ENCODE peak calls at places on chromosomes 11 and 22, in four cellular contexts. One of them, this sample, is unnamed.

GRCh38 chr11:128965485-128965884 is 22.8 kb upstream of the TP53AIP1 start:
- DNase-seq in brain microvascular endothelial cell: no peak
- DNase-seq in HL-60: no peak
- DNase-seq in GM23338: no peak
- DNase-seq in this sample: peak

GRCh38 chr11:132301900-132302299 is 931.5 kb downstream of the NTM start:
- DNase-seq in brain microvascular endothelial cell: no peak
- DNase-seq in GM23338: no peak
- DNase-seq in HL-60: no peak
- DNase-seq in this sample: no peak

GRCh38 chr11:70954471-70954870 is 297.9 kb downstream of the SHANK2 start:
- DNase-seq in brain microvascular endothelial cell: no peak
- DNase-seq in GM23338: no peak
- DNase-seq in HL-60: no peak
- DNase-seq in this sample: no peak

GRCh38 chr11:111731839-111732238 is 34.4 kb downstream of the PPP2R1B start:
- DNase-seq in GM23338: no peak
- DNase-seq in brain microvascular endothelial cell: no peak
- DNase-seq in HL-60: no peak
- DNase-seq in this sample: no peak

GRCh38 chr11:57357827-57358226 is 19.7 kb downstream of the P2RX3 start:
- DNase-seq in HL-60: no peak
- DNase-seq in GM23338: no peak
- DNase-seq in brain microvascular endothelial cell: no peak
- DNase-seq in this sample: no peak

GRCh38 chr11:66336234-66337102 is at the start of gene RIN1:
- DNase-seq in brain microvascular endothelial cell: peak
- DNase-seq in HL-60: peak
- DNase-seq in GM23338: peak
- DNase-seq in this sample: peak

GRCh38 chr11:10042699-10043098 is 251.3 kb downstream of the SBF2 start:
- DNase-seq in brain microvascular endothelial cell: no peak
- DNase-seq in GM23338: no peak
- DNase-seq in HL-60: no peak
- DNase-seq in this sample: no peak

GRCh38 chr22:50576070-50576469 is 2.2 kb downstream of the CPT1B start:
- DNase-seq in brain microvascular endothelial cell: peak
- DNase-seq in HL-60: no peak
- DNase-seq in GM23338: peak
- DNase-seq in this sample: no peak

GRCh38 chr11:86761978-86762377 is 38.4 kb upstream of the PRSS23 start:
- DNase-seq in GM23338: no peak
- DNase-seq in HL-60: no peak
- DNase-seq in brain microvascular endothelial cell: peak
- DNase-seq in this sample: no peak

GRCh38 chr22:19533049-19533626 is 8.9 kb upstream of the CLDN5 start:
- DNase-seq in brain microvascular endothelial cell: no peak
- DNase-seq in GM23338: no peak
- DNase-seq in HL-60: no peak
- DNase-seq in this sample: no peak

GRCh38 chr11:74470526-74470925 is 3.2 kb upstream of the KCNE3 start:
- DNase-seq in brain microvascular endothelial cell: no peak
- DNase-seq in GM23338: no peak
- DNase-seq in HL-60: no peak
- DNase-seq in this sample: no peak

GRCh38 chr22:22942511-22943329 is 55.1 kb downstream of the IGLL5 start:
- DNase-seq in brain microvascular endothelial cell: peak
- DNase-seq in HL-60: peak
- DNase-seq in GM23338: peak
- DNase-seq in this sample: peak

GRCh38 chr11:70854201-70854600 is 398.2 kb downstream of the SHANK2 start:
- DNase-seq in GM23338: no peak
- DNase-seq in brain microvascular endothelial cell: no peak
- DNase-seq in HL-60: no peak
- DNase-seq in this sample: no peak

GRCh38 chr11:67456068-67456705 is 1.0 kb downstream of the CABP4 start:
- DNase-seq in brain microvascular endothelial cell: no peak
- DNase-seq in GM23338: no peak
- DNase-seq in HL-60: no peak
- DNase-seq in this sample: no peak

GRCh38 chr22:23065495-23066122 is 4.7 kb upstream of the GNAZ start:
- DNase-seq in brain microvascular endothelial cell: no peak
- DNase-seq in HL-60: no peak
- DNase-seq in GM23338: no peak
- DNase-seq in this sample: no peak

GRCh38 chr11:131223198-131223975 is 147.0 kb upstream of the NTM start:
- DNase-seq in GM23338: peak
- DNase-seq in brain microvascular endothelial cell: no peak
- DNase-seq in HL-60: no peak
- DNase-seq in this sample: no peak

GRCh38 chr11:126332221-126332711 is 23.2 kb upstream of the ST3GAL4 start:
- DNase-seq in HL-60: no peak
- DNase-seq in brain microvascular endothelial cell: peak
- DNase-seq in GM23338: no peak
- DNase-seq in this sample: no peak

GRCh38 chr22:20864186-20864908 is 5.5 kb downstream of the SNAP29 start:
- DNase-seq in HL-60: peak
- DNase-seq in GM23338: no peak
- DNase-seq in brain microvascular endothelial cell: no peak
- DNase-seq in this sample: no peak

GRCh38 chr11:66476841-66477251 is 3.4 kb upstream of the DPP3 start:
- DNase-seq in GM23338: peak
- DNase-seq in HL-60: no peak
- DNase-seq in brain microvascular endothelial cell: no peak
- DNase-seq in this sample: no peak

GRCh38 chr22:38725900-38726655 is 20.3 kb downstream of the GTPBP1 start:
- DNase-seq in GM23338: no peak
- DNase-seq in HL-60: no peak
- DNase-seq in brain microvascular endothelial cell: no peak
- DNase-seq in this sample: no peak

GRCh38 chr11:86126862-86127261 is 58.0 kb upstream of the PICALM start:
- DNase-seq in brain microvascular endothelial cell: no peak
- DNase-seq in HL-60: no peak
- DNase-seq in GM23338: no peak
- DNase-seq in this sample: no peak

GRCh38 chr22:18110194-18110943 is at the start of gene TUBA8:
- DNase-seq in GM23338: peak
- DNase-seq in HL-60: no peak
- DNase-seq in brain microvascular endothelial cell: peak
- DNase-seq in this sample: peak

GRCh38 chr22:43481528-43482309 is 69.9 kb downstream of the MPPED1 start:
- DNase-seq in GM23338: peak
- DNase-seq in HL-60: peak
- DNase-seq in brain microvascular endothelial cell: no peak
- DNase-seq in this sample: peak
- TF ChIP-seq CTCF in GM23338: peak
- TF ChIP-seq CTCF in HL-60: peak
- TF ChIP-seq CTCF in brain microvascular endothelial cell: no peak
- TF ChIP-seq CTCF in this sample: peak

DNA sequence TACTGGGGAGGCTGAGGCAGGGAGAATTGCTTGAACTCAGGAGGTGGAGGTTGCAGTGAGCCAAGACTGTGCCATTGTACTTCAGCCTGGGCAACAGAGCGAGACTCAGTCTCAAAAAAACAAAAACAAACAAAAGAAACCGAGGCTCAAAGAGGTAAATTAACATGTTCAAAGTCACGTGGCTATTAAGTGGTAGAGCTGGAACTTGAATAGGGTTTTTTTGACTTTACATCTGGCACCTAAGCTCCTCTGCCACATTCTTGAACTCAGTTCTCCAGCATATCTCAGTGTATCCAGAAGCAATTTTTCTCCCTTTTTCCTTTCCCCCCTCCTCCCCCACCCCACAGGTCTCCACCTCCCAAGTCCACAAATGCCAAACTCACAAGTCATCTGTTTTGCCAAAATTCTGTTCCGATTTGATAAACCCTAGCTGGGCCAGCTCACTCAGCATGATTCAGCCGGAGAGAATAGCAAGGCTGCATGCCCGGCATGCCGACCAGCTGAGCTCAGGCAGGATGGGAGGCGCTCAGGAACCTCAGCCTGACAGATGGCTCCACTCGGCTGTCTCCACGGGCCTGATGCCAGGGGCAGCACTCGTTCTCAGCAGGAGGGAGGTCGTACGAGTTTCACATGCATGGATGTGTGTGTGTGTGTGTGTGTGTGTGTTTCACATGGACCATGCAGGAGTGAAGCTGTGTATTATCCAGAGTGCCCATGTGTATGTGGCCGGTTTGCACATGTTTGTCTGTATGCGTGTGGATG is 63.2 kb upstream of the RRAS2 start:
- DNase-seq in brain microvascular endothelial cell: peak
- DNase-seq in GM23338: peak
- DNase-seq in HL-60: no peak
- DNase-seq in this sample: no peak
- TF ChIP-seq CTCF in brain microvascular endothelial cell: no peak
- TF ChIP-seq CTCF in GM23338: no peak
- TF ChIP-seq CTCF in HL-60: no peak
- TF ChIP-seq CTCF in this sample: no peak

GRCh38 chr11:32962016-32962415 is 53.7 kb upstream of the DEPDC7 start:
- DNase-seq in brain microvascular endothelial cell: peak
- DNase-seq in HL-60: no peak
- DNase-seq in GM23338: no peak
- DNase-seq in this sample: no peak

GRCh38 chr11:32963721-32964120 is 52.0 kb upstream of the DEPDC7 start:
- DNase-seq in GM23338: no peak
- DNase-seq in HL-60: no peak
- DNase-seq in brain microvascular endothelial cell: no peak
- DNase-seq in this sample: no peak

DNA sequence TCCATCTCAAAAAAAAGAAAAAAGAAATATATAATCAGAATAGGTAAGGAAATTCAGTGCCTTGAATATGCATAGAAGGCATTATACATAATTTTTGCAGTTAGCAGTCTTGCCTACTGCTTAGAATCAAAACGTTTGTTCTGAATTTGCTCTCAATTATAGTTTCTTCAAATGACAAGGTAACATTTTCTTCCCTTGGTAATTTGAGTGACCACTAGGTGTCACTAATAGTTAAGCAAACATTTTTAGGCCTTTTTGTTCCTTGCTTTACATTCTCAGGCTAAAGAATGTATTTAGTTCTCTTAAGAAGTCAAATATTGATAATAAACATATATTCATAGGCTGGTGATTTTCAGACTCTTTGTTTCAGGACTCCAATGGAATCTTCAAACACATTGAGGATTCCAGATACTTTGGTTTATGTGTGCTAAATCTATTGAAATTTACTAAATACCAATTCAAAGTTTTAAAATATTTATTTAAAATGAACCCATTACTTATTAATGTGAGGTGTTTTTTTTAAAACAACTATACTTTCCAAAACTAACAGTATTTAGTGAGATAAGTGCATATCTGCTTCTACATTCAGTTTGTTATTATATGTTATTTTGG is 55.0 kb upstream of the DEPDC7 start:
- DNase-seq in HL-60: peak
- DNase-seq in GM23338: peak
- DNase-seq in brain microvascular endothelial cell: no peak
- DNase-seq in this sample: peak
- TF ChIP-seq CTCF in HL-60: peak
- TF ChIP-seq CTCF in GM23338: peak
- TF ChIP-seq CTCF in brain microvascular endothelial cell: peak
- TF ChIP-seq CTCF in this sample: peak

GRCh38 chr22:31334329-31334728 is 11.8 kb downstream of the PATZ1 start:
- DNase-seq in HL-60: no peak
- DNase-seq in GM23338: no peak
- DNase-seq in brain microvascular endothelial cell: no peak
- DNase-seq in this sample: no peak

GRCh38 chr22:31333648-31334047 is 12.5 kb downstream of the PATZ1 start:
- DNase-seq in HL-60: no peak
- DNase-seq in brain microvascular endothelial cell: no peak
- DNase-seq in GM23338: no peak
- DNase-seq in this sample: no peak

GRCh38 chr22:31332010-31332409 is 14.1 kb downstream of the PATZ1 start:
- DNase-seq in GM23338: no peak
- DNase-seq in HL-60: no peak
- DNase-seq in brain microvascular endothelial cell: no peak
- DNase-seq in this sample: no peak

GRCh38 chr22:31329453-31330215 is 16.5 kb downstream of the PATZ1 start:
- DNase-seq in GM23338: no peak
- DNase-seq in HL-60: no peak
- DNase-seq in brain microvascular endothelial cell: no peak
- DNase-seq in this sample: no peak

DNA sequence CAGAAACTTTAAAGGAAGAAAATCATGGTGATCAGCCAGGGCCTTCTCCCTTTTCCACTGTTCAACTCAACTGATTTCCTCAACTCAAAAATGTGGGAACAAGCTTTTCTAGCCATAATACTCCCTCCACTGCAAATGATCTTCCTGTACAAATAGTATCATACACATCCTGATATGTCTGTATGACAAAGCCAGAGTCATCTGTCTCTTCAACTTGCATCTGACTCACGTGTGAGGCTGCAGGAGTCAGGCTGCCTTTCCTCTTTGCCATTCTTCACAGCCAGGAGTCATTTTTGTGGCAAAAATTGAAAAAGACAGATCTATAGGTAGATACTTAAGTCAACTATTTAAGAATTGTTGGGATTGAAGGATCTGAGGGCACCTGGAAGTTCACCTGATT is 13.3 kb downstream of the PATZ1 start:
- DNase-seq in HL-60: no peak
- DNase-seq in GM23338: no peak
- DNase-seq in brain microvascular endothelial cell: no peak
- DNase-seq in this sample: no peak
- TF ChIP-seq CTCF in HL-60: no peak
- TF ChIP-seq CTCF in GM23338: no peak
- TF ChIP-seq CTCF in brain microvascular endothelial cell: no peak
- TF ChIP-seq CTCF in this sample: no peak

GRCh38 chr22:30393885-30394284 is 2.9 kb upstream of the SEC14L2 start:
- DNase-seq in HL-60: no peak
- DNase-seq in GM23338: no peak
- DNase-seq in brain microvascular endothelial cell: no peak
- DNase-seq in this sample: no peak

GRCh38 chr22:30392661-30393321 is 4.0 kb upstream of the SEC14L2 start:
- DNase-seq in HL-60: no peak
- DNase-seq in GM23338: no peak
- DNase-seq in brain microvascular endothelial cell: no peak
- DNase-seq in this sample: peak

GRCh38 chr22:30393322-30393680 is 3.5 kb upstream of the SEC14L2 start:
- DNase-seq in GM23338: no peak
- DNase-seq in brain microvascular endothelial cell: no peak
- DNase-seq in HL-60: no peak
- DNase-seq in this sample: no peak

GRCh38 chr22:30386960-30387848 is at the start of gene RNF215:
- DNase-seq in GM23338: peak
- DNase-seq in brain microvascular endothelial cell: peak
- DNase-seq in HL-60: peak
- DNase-seq in this sample: peak

GRCh38 chr22:30390974-30391691 is 3.9 kb upstream of the RNF215 start:
- DNase-seq in brain microvascular endothelial cell: peak
- DNase-seq in GM23338: peak
- DNase-seq in HL-60: no peak
- DNase-seq in this sample: peak
- TF ChIP-seq CTCF in brain microvascular endothelial cell: peak
- TF ChIP-seq CTCF in GM23338: peak
- TF ChIP-seq CTCF in HL-60: peak
- TF ChIP-seq CTCF in this sample: peak

This sample was measured in GM20000.